ENCODE peak calls at places on chromosomes 2 and 18, in five cellular contexts. One of them, this sample, is unnamed.

GRCh38 chr2:180524458-180524857 is 455.9 kb upstream of the UBE2E3 start:
- DNase-seq in brain microvascular endothelial cell: peak; percentile 41
- DNase-seq in CD8-positive, alpha-beta T cell: no peak
- DNase-seq in H9: no peak
- DNase-seq in astrocyte: no peak
- DNase-seq in this sample: no peak

GRCh38 chr2:151239624-151240023 is 22.0 kb downstream of the RBM43 start:
- DNase-seq in brain microvascular endothelial cell: no peak
- DNase-seq in astrocyte: no peak
- DNase-seq in CD8-positive, alpha-beta T cell: no peak
- DNase-seq in H9: no peak
- DNase-seq in this sample: no peak

GRCh38 chr2:51387235-51387634 is 355.3 kb upstream of the NRXN1 start:
- DNase-seq in H9: no peak
- DNase-seq in astrocyte: peak; percentile 94
- DNase-seq in brain microvascular endothelial cell: peak; percentile 72
- DNase-seq in CD8-positive, alpha-beta T cell: no peak
- DNase-seq in this sample: no peak

GRCh38 chr2:160474891-160475795 is 18.5 kb downstream of the RBMS1 start:
- DNase-seq in astrocyte: peak; percentile 37
- DNase-seq in brain microvascular endothelial cell: no peak
- DNase-seq in CD8-positive, alpha-beta T cell: no peak
- DNase-seq in H9: no peak
- DNase-seq in this sample: no peak

GRCh38 chr2:109437325-109438090 is 176.3 kb downstream of the SEPTIN10 start:
- DNase-seq in H9: no peak
- DNase-seq in brain microvascular endothelial cell: no peak
- DNase-seq in astrocyte: no peak
- DNase-seq in CD8-positive, alpha-beta T cell: no peak
- DNase-seq in this sample: no peak

GRCh38 chr2:28896906-28897305 is 2.4 kb downstream of the WDR43 start:
- DNase-seq in CD8-positive, alpha-beta T cell: no peak
- DNase-seq in astrocyte: peak; percentile 58
- DNase-seq in H9: no peak
- DNase-seq in brain microvascular endothelial cell: peak; percentile 18
- DNase-seq in this sample: peak; percentile 66

GRCh38 chr2:165163771-165164170 is 40.1 kb downstream of the SCN3A start:
- DNase-seq in brain microvascular endothelial cell: no peak
- DNase-seq in CD8-positive, alpha-beta T cell: no peak
- DNase-seq in H9: no peak
- DNase-seq in astrocyte: peak; percentile 75
- DNase-seq in this sample: no peak

GRCh38 chr2:191566347-191566746 is 111.6 kb upstream of the NABP1 start:
- DNase-seq in H9: peak; percentile 81
- DNase-seq in brain microvascular endothelial cell: peak; percentile 55
- DNase-seq in CD8-positive, alpha-beta T cell: peak; percentile 46
- DNase-seq in astrocyte: peak; percentile 23
- DNase-seq in this sample: no peak

GRCh38 chr18:45282101-45282812 is 333.0 kb upstream of the SLC14A2 start:
- DNase-seq in CD8-positive, alpha-beta T cell: no peak
- DNase-seq in brain microvascular endothelial cell: no peak
- DNase-seq in H9: no peak
- DNase-seq in astrocyte: peak; percentile 11
- DNase-seq in this sample: no peak

GRCh38 chr2:117853873-117854272 is 39.4 kb downstream of the DDX18 start:
- DNase-seq in CD8-positive, alpha-beta T cell: no peak
- DNase-seq in brain microvascular endothelial cell: no peak
- DNase-seq in astrocyte: no peak
- DNase-seq in H9: no peak
- DNase-seq in this sample: no peak

DNA sequence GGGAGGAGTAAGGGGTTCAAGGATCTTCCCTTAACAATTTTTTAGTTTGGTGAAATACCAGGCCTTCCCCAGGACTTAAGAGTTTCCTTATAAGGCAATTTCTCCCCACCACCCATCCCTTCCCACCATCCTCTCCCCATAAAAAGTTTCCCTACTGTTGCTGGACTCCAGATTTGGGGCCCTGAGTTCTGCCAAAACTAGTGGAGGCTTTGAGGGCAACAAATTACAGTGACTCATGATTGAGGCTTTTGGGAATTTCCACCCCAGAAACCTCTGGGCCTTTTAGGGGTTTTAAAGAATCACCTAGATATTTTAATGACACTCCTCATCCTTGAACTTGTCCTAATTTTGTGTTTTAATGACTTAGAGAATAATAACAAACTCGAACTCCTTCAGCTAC is 14.3 kb upstream of the EN1 start:
- DNase-seq in astrocyte: no peak
- DNase-seq in H9: no peak
- DNase-seq in brain microvascular endothelial cell: no peak
- DNase-seq in CD8-positive, alpha-beta T cell: no peak
- DNase-seq in this sample: no peak
- H3K27me3 ChIP-seq in astrocyte: peaks cover 48% of the 10 kb centered on the region
- H3K27me3 ChIP-seq in H9: peaks cover 50% of the 10 kb centered on the region
- H3K27me3 ChIP-seq in brain microvascular endothelial cell: peaks cover 49% of the 10 kb centered on the region
- H3K27me3 ChIP-seq in CD8-positive, alpha-beta T cell: peaks cover 9% of the 10 kb centered on the region
- H3K27me3 ChIP-seq in this sample: peaks cover 42% of the 10 kb centered on the region

GRCh38 chr18:13141209-13141608 is 77.4 kb upstream of the LDLRAD4 start:
- DNase-seq in brain microvascular endothelial cell: no peak
- DNase-seq in H9: no peak
- DNase-seq in CD8-positive, alpha-beta T cell: no peak
- DNase-seq in astrocyte: no peak
- DNase-seq in this sample: no peak

GRCh38 chr18:13137939-13138821 is 80.4 kb upstream of the LDLRAD4 start:
- DNase-seq in astrocyte: no peak
- DNase-seq in H9: no peak
- DNase-seq in brain microvascular endothelial cell: no peak
- DNase-seq in CD8-positive, alpha-beta T cell: peak; percentile 28
- DNase-seq in this sample: no peak

GRCh38 chr18:13137041-13137938 is 81.3 kb upstream of the LDLRAD4 start:
- DNase-seq in CD8-positive, alpha-beta T cell: peak; percentile 21
- DNase-seq in astrocyte: peak; percentile 9
- DNase-seq in H9: no peak
- DNase-seq in brain microvascular endothelial cell: no peak
- DNase-seq in this sample: no peak

GRCh38 chr18:13138822-13139139 is 79.8 kb upstream of the LDLRAD4 start:
- DNase-seq in astrocyte: no peak
- DNase-seq in H9: no peak
- DNase-seq in brain microvascular endothelial cell: no peak
- DNase-seq in CD8-positive, alpha-beta T cell: no peak
- DNase-seq in this sample: no peak

GRCh38 chr18:13139885-13140450 is 78.6 kb upstream of the LDLRAD4 start:
- DNase-seq in CD8-positive, alpha-beta T cell: no peak
- DNase-seq in H9: no peak
- DNase-seq in astrocyte: no peak
- DNase-seq in brain microvascular endothelial cell: no peak
- DNase-seq in this sample: no peak
- TF ChIP-seq CTCF in CD8-positive, alpha-beta T cell: no peak
- TF ChIP-seq CTCF in H9: peak; percentile 25
- TF ChIP-seq CTCF in astrocyte: no peak
- TF ChIP-seq CTCF in brain microvascular endothelial cell: no peak
- TF ChIP-seq CTCF in this sample: no peak

DNA sequence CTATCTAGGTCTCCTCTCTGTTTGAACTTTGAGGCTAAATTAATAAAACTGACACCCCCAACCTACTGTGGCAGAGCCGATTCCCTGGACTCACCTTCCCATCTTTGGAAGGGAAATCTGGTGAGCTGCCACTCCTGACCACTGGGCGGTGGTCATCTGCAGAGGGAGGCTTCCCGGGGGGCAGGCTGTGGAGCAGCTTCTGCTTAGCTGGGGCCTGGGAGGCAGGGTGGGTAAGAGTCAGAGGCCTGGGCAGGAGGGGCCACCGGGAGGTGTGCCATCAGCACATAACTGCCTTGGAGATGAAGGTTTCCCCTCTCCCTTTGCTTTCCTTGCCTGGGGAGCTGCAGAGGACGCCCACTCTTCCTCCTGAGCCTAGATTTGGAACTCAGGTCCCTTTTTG is 2.3 kb upstream of the NPPC start:
- DNase-seq in CD8-positive, alpha-beta T cell: no peak
- DNase-seq in astrocyte: no peak
- DNase-seq in brain microvascular endothelial cell: no peak
- DNase-seq in H9: no peak
- DNase-seq in this sample: no peak
- H3K27me3 ChIP-seq in CD8-positive, alpha-beta T cell: peaks cover 7% of the 10 kb centered on the region
- H3K27me3 ChIP-seq in astrocyte: peaks cover 60% of the 10 kb centered on the region
- H3K27me3 ChIP-seq in brain microvascular endothelial cell: peaks cover 63% of the 10 kb centered on the region
- H3K27me3 ChIP-seq in H9: peaks cover 22% of the 10 kb centered on the region
- H3K27me3 ChIP-seq in this sample: peaks cover 89% of the 10 kb centered on the region

DNA sequence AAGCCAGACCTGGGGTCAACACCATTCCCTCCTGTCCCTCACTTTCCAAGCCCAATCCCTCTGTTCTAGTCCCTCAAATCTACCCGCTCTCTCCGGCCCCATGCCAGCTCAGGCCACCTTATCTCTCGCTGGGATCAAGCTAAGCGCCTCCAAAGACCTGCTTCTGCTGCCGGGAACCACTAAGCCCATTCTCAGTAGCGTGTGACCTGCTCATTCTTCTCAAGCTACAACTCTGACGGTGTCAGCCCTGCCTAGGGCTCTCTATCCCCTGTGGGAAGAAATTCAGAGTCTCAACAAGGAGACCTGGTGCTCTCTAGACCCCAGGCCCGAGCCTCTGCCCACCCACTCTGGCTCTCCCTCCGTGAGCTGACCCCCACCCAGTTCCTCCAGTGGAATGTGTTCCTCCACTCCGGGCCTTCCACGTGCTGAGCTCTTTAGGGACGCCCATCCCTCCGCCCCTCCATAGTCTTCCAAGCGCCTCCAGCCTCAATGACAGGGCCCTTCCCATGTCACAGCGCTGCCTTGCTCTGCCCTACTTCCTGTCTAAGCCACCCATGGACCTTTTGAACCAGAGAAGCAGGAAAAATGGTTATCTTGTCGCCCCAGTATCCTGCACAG is 127.8 kb downstream of the ZNF516 start:
- DNase-seq in H9: no peak
- DNase-seq in CD8-positive, alpha-beta T cell: no peak
- DNase-seq in astrocyte: no peak
- DNase-seq in brain microvascular endothelial cell: no peak
- DNase-seq in this sample: no peak
- TF ChIP-seq CTCF in H9: no peak
- TF ChIP-seq CTCF in CD8-positive, alpha-beta T cell: no peak
- TF ChIP-seq CTCF in astrocyte: no peak
- TF ChIP-seq CTCF in brain microvascular endothelial cell: no peak
- TF ChIP-seq CTCF in this sample: no peak

GRCh38 chr18:75317723-75318122 is 107.1 kb downstream of the TSHZ1 start:
- DNase-seq in astrocyte: no peak
- DNase-seq in CD8-positive, alpha-beta T cell: no peak
- DNase-seq in brain microvascular endothelial cell: no peak
- DNase-seq in H9: no peak
- DNase-seq in this sample: no peak

GRCh38 chr18:75316826-75317225 is 106.2 kb downstream of the TSHZ1 start:
- DNase-seq in brain microvascular endothelial cell: no peak
- DNase-seq in astrocyte: no peak
- DNase-seq in CD8-positive, alpha-beta T cell: no peak
- DNase-seq in H9: no peak
- DNase-seq in this sample: no peak

GRCh38 chr18:75314606-75315005 is 104.0 kb downstream of the TSHZ1 start:
- DNase-seq in CD8-positive, alpha-beta T cell: no peak
- DNase-seq in brain microvascular endothelial cell: no peak
- DNase-seq in astrocyte: no peak
- DNase-seq in H9: no peak
- DNase-seq in this sample: no peak

GRCh38 chr18:75317300-75317699 is 106.7 kb downstream of the TSHZ1 start:
- DNase-seq in brain microvascular endothelial cell: no peak
- DNase-seq in astrocyte: no peak
- DNase-seq in H9: no peak
- DNase-seq in CD8-positive, alpha-beta T cell: no peak
- DNase-seq in this sample: no peak

GRCh38 chr18:75314117-75314516 is 103.5 kb downstream of the TSHZ1 start:
- DNase-seq in CD8-positive, alpha-beta T cell: no peak
- DNase-seq in brain microvascular endothelial cell: no peak
- DNase-seq in H9: no peak
- DNase-seq in astrocyte: no peak
- DNase-seq in this sample: no peak
- H3K27me3 ChIP-seq in CD8-positive, alpha-beta T cell: no peaks in the 10 kb centered on the region
- H3K27me3 ChIP-seq in brain microvascular endothelial cell: no peaks in the 10 kb centered on the region
- H3K27me3 ChIP-seq in H9: no peaks in the 10 kb centered on the region
- H3K27me3 ChIP-seq in astrocyte: no peaks in the 10 kb centered on the region
- H3K27me3 ChIP-seq in this sample: no peaks in the 10 kb centered on the region

GRCh38 chr2:159035790-159036411 is 67.5 kb downstream of the TANC1 start:
- DNase-seq in H9: peak; percentile 82
- DNase-seq in astrocyte: peak; percentile 85
- DNase-seq in brain microvascular endothelial cell: peak; percentile 41
- DNase-seq in CD8-positive, alpha-beta T cell: no peak
- DNase-seq in this sample: peak; percentile 88
- TF ChIP-seq CTCF in H9: peak; percentile 68
- TF ChIP-seq CTCF in astrocyte: no peak
- TF ChIP-seq CTCF in brain microvascular endothelial cell: peak; percentile 61
- TF ChIP-seq CTCF in CD8-positive, alpha-beta T cell: no peak
- TF ChIP-seq CTCF in this sample: peak; percentile 92

DNA sequence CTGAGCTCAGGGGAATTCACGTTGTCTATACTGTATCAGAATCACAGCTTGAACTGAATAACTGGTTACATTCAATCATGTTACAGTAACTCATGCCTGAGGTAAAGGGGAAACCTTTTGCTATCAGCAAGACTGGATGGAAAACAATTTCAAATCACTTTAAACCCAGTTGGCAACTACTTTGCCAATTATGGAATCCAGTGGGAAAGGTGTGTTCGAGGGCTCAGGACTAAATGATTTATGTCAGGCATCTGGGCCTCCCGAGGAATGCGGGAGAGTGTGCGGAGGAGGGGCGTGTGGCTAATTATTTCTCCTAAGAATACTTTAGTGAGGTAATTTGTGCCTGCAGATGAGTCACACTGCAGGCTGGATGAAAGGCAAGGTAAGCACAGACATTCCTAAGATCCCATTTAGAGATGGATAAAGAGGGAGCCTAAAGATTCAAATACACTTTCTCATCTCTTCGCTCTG is 100.1 kb downstream of the HRH4 start:
- DNase-seq in H9: peak; percentile 56
- DNase-seq in astrocyte: peak; percentile 27
- DNase-seq in CD8-positive, alpha-beta T cell: no peak
- DNase-seq in brain microvascular endothelial cell: no peak
- DNase-seq in this sample: peak; percentile 86
- H3K27me3 ChIP-seq in H9: no peaks in the 10 kb centered on the region
- H3K27me3 ChIP-seq in astrocyte: no peaks in the 10 kb centered on the region
- H3K27me3 ChIP-seq in CD8-positive, alpha-beta T cell: no peaks in the 10 kb centered on the region
- H3K27me3 ChIP-seq in brain microvascular endothelial cell: no peaks in the 10 kb centered on the region
- H3K27me3 ChIP-seq in this sample: no peaks in the 10 kb centered on the region

GRCh38 chr18:42030586-42031182 is 75.7 kb downstream of the PIK3C3 start:
- DNase-seq in brain microvascular endothelial cell: peak; percentile 29
- DNase-seq in CD8-positive, alpha-beta T cell: no peak
- DNase-seq in H9: peak; percentile 68
- DNase-seq in astrocyte: peak; percentile 7
- DNase-seq in this sample: no peak
- TF ChIP-seq CTCF in brain microvascular endothelial cell: peak; percentile 89
- TF ChIP-seq CTCF in CD8-positive, alpha-beta T cell: no peak
- TF ChIP-seq CTCF in H9: peak; percentile 81
- TF ChIP-seq CTCF in astrocyte: peak; percentile 62
- TF ChIP-seq CTCF in this sample: peak; percentile 59

GRCh38 chr18:58069721-58070292 is 25.8 kb downstream of the NEDD4L start:
- DNase-seq in CD8-positive, alpha-beta T cell: no peak
- DNase-seq in astrocyte: no peak
- DNase-seq in H9: peak; percentile 40
- DNase-seq in brain microvascular endothelial cell: no peak
- DNase-seq in this sample: no peak
- H3K27me3 ChIP-seq in CD8-positive, alpha-beta T cell: no peaks in the 10 kb centered on the region
- H3K27me3 ChIP-seq in astrocyte: peaks cover 2% of the 10 kb centered on the region
- H3K27me3 ChIP-seq in H9: no peaks in the 10 kb centered on the region
- H3K27me3 ChIP-seq in brain microvascular endothelial cell: no peaks in the 10 kb centered on the region
- H3K27me3 ChIP-seq in this sample: no peaks in the 10 kb centered on the region